ENCODE peak calls at places on chromosomes 6 and 20, in seven cellular contexts. K is SW 1271, L is colonic mucosa, Z is activated T-cell treated with anti-CD3 and anti-CD28 coated beads for 1 hour, Q is left colon, S is NCI-H1105, O is Kasumi-1. T is an unnamed sample.

GRCh38 chr6:15518057-15518456 is 144.8 kb downstream of the DTNBP1 start:
- DNase-seq in K (no peak), L (no peak), Z (no peak), Q (no peak), S (no peak), O (no peak), T (no peak)

GRCh38 chr6:43308101-43308989 is at the start of gene CRIP3:
- DNase-seq in K (no peak), L (peak), Z (peak), Q (no peak), S (peak), O (no peak), T (no peak)

GRCh38 chr6:84553527-84553926 is 210.9 kb downstream of the TBX18 start:
- DNase-seq in K (no peak), L (no peak), Z (no peak), Q (no peak), S (no peak), O (no peak), T (no peak)

GRCh38 chr6:125732398-125732797 is 17.0 kb upstream of the HEY2 start:
- DNase-seq in K (no peak), L (no peak), Z (no peak), Q (no peak), S (no peak), O (no peak), T (no peak)

GRCh38 chr20:48574383-48574782 is 253.4 kb downstream of the PREX1 start:
- DNase-seq in K (no peak), L (no peak), Z (no peak), Q (no peak), S (no peak), O (no peak), T (no peak)

GRCh38 chr6:167565884-167566491 is 241.1 kb downstream of the TTLL2 start:
- DNase-seq in K (no peak), L (peak), Z (no peak), Q (no peak), S (no peak), O (no peak), T (peak)

GRCh38 chr6:24520929-24521546 is 26.3 kb downstream of the ALDH5A1 start:
- DNase-seq in K (no peak), L (peak), Z (peak), Q (no peak), S (no peak), O (peak), T (peak)

GRCh38 chr20:43387737-43388136 is 70.0 kb upstream of the SRSF6 start:
- DNase-seq in K (no peak), L (no peak), Z (no peak), Q (no peak), S (no peak), O (no peak), T (no peak)

GRCh38 chr6:21898107-21898796 is 304.7 kb downstream of the SOX4 start:
- DNase-seq in K (no peak), L (no peak), Z (no peak), Q (no peak), S (no peak), O (no peak), T (no peak)

GRCh38 chr6:41373367-41373918 is 38.0 kb downstream of the NCR2 start:
- DNase-seq in K (no peak), L (no peak), Z (no peak), Q (no peak), S (no peak), O (no peak), T (no peak)

GRCh38 chr20:62522748-62523396 is 47.1 kb upstream of the GATA5 start:
- DNase-seq in K (no peak), L (no peak), Z (no peak), Q (no peak), S (no peak), O (no peak), T (no peak)

GRCh38 chr20:4120921-4121321 is 105.6 kb upstream of the RNF24 start:
- DNase-seq in K (no peak), L (no peak), Z (no peak), Q (no peak), S (no peak), O (no peak), T (no peak)

GRCh38 chr20:44034965-44035635 is 120.4 kb downstream of the TOX2 start:
- DNase-seq in K (no peak), L (no peak), Z (no peak), Q (no peak), S (no peak), O (no peak), T (no peak)

GRCh38 chr6:14165091-14165490 is 47.5 kb downstream of the CD83 start:
- DNase-seq in K (no peak), L (no peak), Z (no peak), Q (no peak), S (no peak), O (no peak), T (no peak)

GRCh38 chr6:136401749-136402148 is 112.1 kb upstream of the BCLAF1 start:
- DNase-seq in K (no peak), L (no peak), Z (no peak), Q (no peak), S (no peak), O (no peak), T (no peak)

GRCh38 chr6:140002406-140003022 is 628.1 kb upstream of the CITED2 start:
- DNase-seq in K (no peak), L (no peak), Z (no peak), Q (no peak), S (no peak), O (no peak), T (no peak)